ENCODE peak calls at places on chromosome 18, in four cellular contexts. D is Right ventricle myocardium inferior, I is trophoblast cell, Z is lower leg skin. K is an unnamed sample.
A peak's percentile ranks its signal among the peaks of the same experiment; 100 is the strongest.

GRCh38 chr18:9649164-9649540 is 34.8 kb upstream of the PPP4R1 start:
- DNase-seq in Z (no peak), I (no peak), D (no peak), K (no peak)

GRCh38 chr18:24346254-24346653 is 51.4 kb downstream of the OSBPL1A start:
- DNase-seq in I (no peak), Z (no peak), D (no peak), K (no peak)

GRCh38 chr18:49812321-49813070 is 837 bp downstream of the ACAA2 start:
- DNase-seq in I (no peak), Z (no peak), D (no peak), K (no peak)

GRCh38 chr18:61820842-61821241 is 72.0 kb downstream of the RNF152 start:
- DNase-seq in D (no peak), I (no peak), Z (no peak), K (no peak)

GRCh38 chr18:59802031-59802430 is 97.8 kb upstream of the PMAIP1 start:
- DNase-seq in I (no peak), D (no peak), Z (no peak), K (no peak)

GRCh38 chr18:48514786-48515185 is 24.0 kb upstream of the CTIF start:
- DNase-seq in D (no peak), I (no peak), Z (no peak), K (no peak)

GRCh38 chr18:57210711-57211411 is 64.0 kb downstream of the BOD1L2 start:
- DNase-seq in Z (no peak), D (no peak), I (no peak), K (no peak)

GRCh38 chr18:62452280-62452824 is 70.5 kb upstream of the ZCCHC2 start:
- DNase-seq in Z (no peak), D (no peak), I (peak; percentile 35), K (no peak)

GRCh38 chr18:56910967-56911366 is 235.9 kb upstream of the BOD1L2 start:
- DNase-seq in I (no peak), D (no peak), Z (no peak), K (no peak)

GRCh38 chr18:10842821-10843220 is 306.5 kb downstream of the PIEZO2 start:
- DNase-seq in I (no peak), Z (no peak), D (no peak), K (no peak)

GRCh38 chr18:49901862-49902340 is 88.6 kb upstream of the ACAA2 start:
- DNase-seq in D (no peak), Z (no peak), I (no peak), K (no peak)

GRCh38 chr18:21997207-21998143 is 171.9 kb upstream of the GATA6 start:
- DNase-seq in Z (peak; percentile 53), I (no peak), D (no peak), K (no peak)

GRCh38 chr18:9025104-9025838 is 77.2 kb upstream of the NDUFV2 start:
- DNase-seq in Z (no peak), D (no peak), I (no peak), K (no peak)

GRCh38 chr18:79327199-79327545 is 68.6 kb upstream of the NFATC1 start:
- DNase-seq in Z (no peak), D (no peak), I (no peak), K (no peak)

GRCh38 chr18:33201509-33201926 is 239.0 kb downstream of the CCDC178 start:
- DNase-seq in Z (peak; percentile 65), D (no peak), I (no peak), K (no peak)

GRCh38 chr18:43596106-43596712 is 318.9 kb upstream of the SYT4 start:
- DNase-seq in D (no peak), Z (no peak), I (no peak), K (no peak)

GRCh38 chr18:70468861-70469570 is 180.2 kb downstream of the SOCS6 start:
- DNase-seq in Z (no peak), I (no peak), D (no peak), K (no peak)